ENCODE peak calls at places on chromosomes 13 and 19, in eight cellular contexts. R is colonic mucosa, B is tibial nerve, K is stomach, Z is neural progenitor cell, O is psoas muscle, G is foreskin keratinocyte, W is spleen. I is an unnamed sample.
A peak's percentile ranks its signal among the peaks of the same experiment; 100 is the strongest.

GRCh38 chr13:29835280-29836061 is 14.9 kb downstream of the UBL3 start:
- DNase-seq in R (no peak), B (no peak), K (no peak), Z (no peak), O (no peak), G (no peak), W (no peak), I (no peak)

GRCh38 chr19:40341601-40342482 is 6.4 kb downstream of the C19orf47 start:
- DNase-seq in R (no peak), B (no peak), K (no peak), Z (no peak), O (peak; percentile 94), G (no peak), W (peak; percentile 35), I (peak; percentile 43)

GRCh38 chr13:45778897-45779296 is 72.7 kb downstream of the SIAH3 start:
- DNase-seq in R (no peak), B (no peak), K (no peak), Z (no peak), O (no peak), G (no peak), W (no peak), I (no peak)

GRCh38 chr13:94157705-94158218 is 321.7 kb downstream of the DCT start:
- DNase-seq in R (no peak), B (no peak), K (no peak), Z (no peak), O (no peak), G (no peak), W (no peak), I (no peak)

GRCh38 chr19:22625266-22626035 is 8.7 kb upstream of the ZNF492 start:
- DNase-seq in R (no peak), B (no peak), K (no peak), Z (no peak), O (no peak), G (no peak), W (peak; percentile 47), I (no peak)

GRCh38 chr19:34578751-34579150 is 97.2 kb downstream of the WTIP start:
- DNase-seq in R (no peak), B (no peak), K (no peak), Z (no peak), O (no peak), G (no peak), W (no peak), I (no peak)

GRCh38 chr13:80296638-80297037 is 44.3 kb downstream of the SPRY2 start:
- DNase-seq in R (no peak), B (no peak), K (no peak), Z (no peak), O (no peak), G (no peak), W (no peak), I (no peak)

GRCh38 chr13:110116072-110116487 is 190.9 kb downstream of the COL4A1 start:
- DNase-seq in R (peak; percentile 60), B (no peak), K (peak; percentile 75), Z (peak; percentile 86), O (peak; percentile 80), G (no peak), W (peak; percentile 89), I (peak; percentile 67)

GRCh38 chr13:96020155-96020575 is 33.0 kb downstream of the UGGT2 start:
- DNase-seq in R (peak; percentile 55), B (no peak), K (peak; percentile 49), Z (peak; percentile 79), O (no peak), G (peak; percentile 10), W (no peak), I (no peak)

GRCh38 chr19:35211545-35212230 is 16.9 kb downstream of the FAM187B start:
- DNase-seq in R (peak; percentile 53), B (peak; percentile 24), K (peak; percentile 51), Z (no peak), O (peak; percentile 73), G (no peak), W (peak; percentile 93), I (peak; percentile 65)

GRCh38 chr13:76861859-76862258 is 24.3 kb downstream of the KCTD12 start:
- DNase-seq in R (no peak), B (no peak), K (no peak), Z (no peak), O (no peak), G (no peak), W (no peak), I (no peak)

GRCh38 chr13:111558700-111559088 is 238.3 kb downstream of the TEX29 start:
- DNase-seq in R (no peak), B (no peak), K (no peak), Z (no peak), O (no peak), G (no peak), W (peak; percentile 56), I (no peak)

GRCh38 chr19:7916137-7916907 is 1.7 kb downstream of the TGFBR3L start:
- DNase-seq in R (no peak), B (no peak), K (peak; percentile 42), Z (peak; percentile 74), O (peak; percentile 67), G (no peak), W (peak; percentile 89), I (peak; percentile 87)

GRCh38 chr13:43469791-43470190 is 317.0 kb downstream of the ENOX1 start:
- DNase-seq in R (no peak), B (no peak), K (no peak), Z (no peak), O (no peak), G (no peak), W (no peak), I (no peak)

GRCh38 chr19:28443361-28443760 is 769.6 kb downstream of the UQCRFS1 start:
- DNase-seq in R (peak; percentile 71), B (no peak), K (no peak), Z (peak; percentile 21), O (no peak), G (no peak), W (no peak), I (no peak)

GRCh38 chr13:111917901-111918300 is 149.0 kb upstream of the SOX1 start:
- DNase-seq in R (no peak), B (no peak), K (no peak), Z (no peak), O (no peak), G (no peak), W (peak; percentile 64), I (no peak)

GRCh38 chr19:17097593-17098126 is 22.1 kb downstream of the MYO9B start:
- DNase-seq in R (no peak), B (no peak), K (no peak), Z (no peak), O (no peak), G (no peak), W (no peak), I (no peak)

DNA sequence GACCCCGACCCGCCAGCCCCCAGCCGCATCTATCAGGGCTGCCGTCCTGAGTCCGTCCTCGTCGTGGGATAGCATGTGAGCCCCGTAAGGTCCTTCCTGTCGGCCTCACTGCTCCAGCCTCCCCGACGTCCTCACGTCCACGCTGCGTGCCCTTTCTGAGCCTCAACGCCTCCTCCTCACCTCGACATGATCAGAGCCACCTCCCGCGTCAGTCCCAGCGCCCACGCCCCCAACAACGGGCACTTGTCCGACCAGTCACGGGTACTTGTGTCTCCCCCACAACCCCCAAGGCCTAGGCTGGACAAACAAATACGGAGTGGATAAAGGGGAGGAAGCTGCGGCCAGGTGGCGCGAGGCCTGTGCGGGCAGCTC is 665 bp downstream of the ZNF497 start:
- DNase-seq in R (no peak), B (no peak), K (peak; percentile 38), Z (no peak), O (peak; percentile 76), G (no peak), W (peak; percentile 87), I (peak; percentile 56)
- H3K4me1 ChIP-seq in R (peaks cover 3% of the 10 kb centered on the region), B (peaks cover 24% of the 10 kb centered on the region), K (peaks cover 24% of the 10 kb centered on the region), Z (no peaks in the 10 kb centered on the region), O (peaks cover 5% of the 10 kb centered on the region), G (no peaks in the 10 kb centered on the region), W (peaks cover 35% of the 10 kb centered on the region), I (peaks cover 4% of the 10 kb centered on the region)

GRCh38 chr19:48085904-48086864 is 24.4 kb downstream of the PLA2G4C start:
- DNase-seq in R (no peak), B (no peak), K (no peak), Z (no peak), O (no peak), G (no peak), W (peak; percentile 7), I (no peak)
- TF ChIP-seq CTCF in R (no peak), B (no peak), K (no peak), Z (peak; percentile 8), O (no peak), G (peak; percentile 35), W (no peak), I (no peak)

DNA sequence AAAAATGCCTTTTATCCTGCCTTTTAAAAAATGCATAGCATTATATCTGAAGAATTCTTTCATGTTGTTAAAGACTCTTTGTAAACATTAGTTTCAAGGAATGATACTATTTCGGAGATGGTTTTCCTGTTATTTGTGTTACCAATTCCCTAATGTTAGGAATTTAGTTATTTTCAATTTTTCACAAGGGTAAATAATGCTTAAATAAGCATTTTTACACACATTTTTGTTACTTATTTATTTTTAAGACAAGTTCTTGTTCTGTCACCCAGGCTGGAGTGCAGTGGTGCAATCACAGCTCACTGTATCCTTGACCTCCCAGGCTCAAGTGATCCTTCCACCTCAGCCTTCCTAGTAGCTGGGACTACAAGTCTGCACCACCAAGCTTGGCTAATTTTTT is 49.0 kb downstream of the RGCC start:
- DNase-seq in R (no peak), B (no peak), K (no peak), Z (no peak), O (no peak), G (no peak), W (no peak), I (no peak)
- H3K27ac ChIP-seq in R (no peak overlapping the region), B (no peak overlapping the region), K (no peak overlapping the region), Z (no peak overlapping the region), O (no peak overlapping the region), G (no peak overlapping the region), W (no peak overlapping the region), I (no peak overlapping the region)

DNA sequence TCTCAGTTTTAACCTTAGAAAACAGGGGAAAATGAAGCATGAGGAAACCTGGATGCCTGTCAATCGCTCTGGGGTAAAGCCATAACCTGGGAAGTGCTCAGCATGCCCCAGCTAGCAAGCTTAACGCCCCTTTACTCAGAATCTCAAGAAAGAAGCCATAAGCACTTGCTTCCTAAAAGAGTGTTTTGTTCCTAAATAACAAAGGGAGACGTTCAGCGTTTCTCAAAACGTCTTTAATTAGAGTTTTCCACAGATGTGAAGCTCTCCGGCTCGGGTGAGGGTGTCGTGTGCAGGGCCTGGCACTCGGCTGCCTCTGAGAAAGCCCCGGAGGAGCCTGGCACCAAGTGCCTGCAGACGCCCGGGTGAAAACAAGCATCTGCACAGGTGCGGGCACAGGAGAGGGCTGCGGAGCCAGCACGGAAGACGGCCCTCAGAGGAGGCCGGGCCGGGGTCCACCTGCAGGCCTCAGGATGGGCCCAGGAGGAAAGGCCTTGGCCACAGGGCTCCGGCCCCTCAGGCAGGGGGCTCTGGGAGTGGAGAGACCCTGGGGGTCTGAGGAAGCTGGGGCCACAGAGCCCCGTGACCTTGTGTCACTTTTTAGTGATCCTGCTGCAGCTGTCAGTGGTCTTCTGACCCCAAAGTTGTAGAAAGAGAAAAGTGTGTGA is 6.2 kb downstream of the GAS6 start:
- DNase-seq in R (no peak), B (no peak), K (peak; percentile 26), Z (peak; percentile 59), O (no peak), G (no peak), W (no peak), I (no peak)
- H3K4me1 ChIP-seq in R (peaks cover 65% of the 10 kb centered on the region), B (peaks cover 82% of the 10 kb centered on the region), K (peaks cover 83% of the 10 kb centered on the region), Z (peaks cover 51% of the 10 kb centered on the region), O (peaks cover 78% of the 10 kb centered on the region), G (peaks cover 32% of the 10 kb centered on the region), W (peaks cover 18% of the 10 kb centered on the region), I (peaks cover 33% of the 10 kb centered on the region)

GRCh38 chr19:14091086-14091884 is 734 bp upstream of the SAMD1 start:
- DNase-seq in R (peak; percentile 84), B (peak; percentile 59), K (no peak), Z (no peak), O (no peak), G (no peak), W (peak; percentile 95), I (peak; percentile 93)
- TF ChIP-seq CTCF in R (no peak), B (no peak), K (no peak), Z (peak; percentile 22), O (no peak), G (peak; percentile 34), W (no peak), I (no peak)

GRCh38 chr19:42423462-42424344 is 3.5 kb downstream of the LIPE start:
- DNase-seq in R (peak; percentile 94), B (peak; percentile 48), K (peak; percentile 87), Z (peak; percentile 92), O (peak; percentile 86), G (peak; percentile 86), W (peak; percentile 96), I (peak; percentile 87)
- H3K27ac ChIP-seq in R (peak overlapping the region; percentile 33), B (peak overlapping the region; percentile 44), K (peak overlapping the region; percentile 63), Z (no peak overlapping the region), O (peak overlapping the region; percentile 46), G (peak overlapping the region; percentile 96), W (peak overlapping the region; percentile 87), I (peak overlapping the region; percentile 34)